ENCODE peak calls at places on chromosomes 6 and 20, in four cellular contexts. N, E, B and C are unnamed samples.
A peak's percentile ranks its signal among the peaks of the same experiment; 100 is the strongest.

GRCh38 chr6:37103169-37104039 is 66.5 kb upstream of the PIM1 start:
- DNase-seq in N (peak; percentile 71), E (peak; percentile 51), B (peak; percentile 56), C (no peak)

GRCh38 chr6:144134737-144135136 is 15.6 kb upstream of the STX11 start:
- DNase-seq in N (no peak), E (no peak), B (no peak), C (no peak)

GRCh38 chr6:101114703-101115102 is 233.6 kb upstream of the ASCC3 start:
- DNase-seq in N (no peak), E (no peak), B (peak; percentile 2), C (peak; percentile 49)

GRCh38 chr20:40563296-40563950 is 125.6 kb downstream of the MAFB start:
- DNase-seq in N (no peak), E (no peak), B (peak; percentile 95), C (peak; percentile 41)

GRCh38 chr6:138945354-138945753 is 42.7 kb downstream of the REPS1 start:
- DNase-seq in N (no peak), E (no peak), B (no peak), C (no peak)

GRCh38 chr20:60467771-60468170 is 509.5 kb downstream of the CDH26 start:
- DNase-seq in N (no peak), E (no peak), B (no peak), C (no peak)

GRCh38 chr20:53901064-53901463 is 169.3 kb downstream of the BCAS1 start:
- DNase-seq in N (no peak), E (no peak), B (peak; percentile 89), C (no peak)

GRCh38 chr6:169967687-169968086 is 216.3 kb downstream of the ERMARD start:
- DNase-seq in N (no peak), E (no peak), B (no peak), C (no peak)

GRCh38 chr20:44642203-44643153 is 9.0 kb downstream of the ADA start:
- DNase-seq in N (peak; percentile 79), E (peak; percentile 84), B (peak; percentile 95), C (peak; percentile 68)